ENCODE peak calls at places on chromosomes 2 and 18, in ten cellular contexts. F is MV-4-11; H is NCI-H2081; W is stimulated activated CD4-positive, alpha-beta T cell treated with anti-CD3 and anti-CD28 coated beads, Interleukin-1b, Interleukin-23, amount 100 ng/mL, for 24 hours; B is LoVo; K is memory B cell; Q is T-helper 17 cell; M is brain microvascular endothelial cell; U is pancreas; I is left cardiac atrium. D is an unnamed sample.

GRCh38 chr2:45706028-45706427 is 54.6 kb downstream of the PRKCE start:
- DNase-seq in B (no peak), I (no peak), M (no peak), H (no peak), U (no peak), Q (no peak), K (no peak), F (no peak), W (no peak), D (no peak)

GRCh38 chr2:187377335-187377734 is 70.7 kb downstream of the CALCRL start:
- DNase-seq in W (no peak), I (no peak), K (no peak), U (no peak), H (no peak), B (no peak), F (no peak), Q (no peak), M (peak; percentile 2), D (no peak)

GRCh38 chr18:44474067-44474411 is 206.6 kb upstream of the SETBP1 start:
- DNase-seq in U (no peak), F (no peak), B (no peak), Q (no peak), H (peak; percentile 27), M (no peak), I (no peak), W (no peak), K (no peak), D (no peak)

GRCh38 chr2:33240178-33240577 is 236.3 kb upstream of the RASGRP3 start:
- DNase-seq in F (no peak), B (no peak), U (no peak), Q (no peak), M (peak; percentile 65), W (no peak), I (no peak), H (no peak), K (no peak), D (no peak)

GRCh38 chr18:48944634-48945033 is 6.1 kb downstream of the SMAD7 start:
- DNase-seq in Q (no peak), W (no peak), B (peak; percentile 25), F (no peak), H (no peak), I (no peak), M (no peak), U (no peak), K (no peak), D (no peak)

GRCh38 chr2:223114170-223114569 is 62.2 kb downstream of the KCNE4 start:
- DNase-seq in I (no peak), Q (no peak), B (no peak), F (no peak), W (no peak), H (no peak), M (no peak), K (no peak), U (no peak), D (no peak)

GRCh38 chr18:38698108-38698507 is 1132.5 kb upstream of the CELF4 start:
- DNase-seq in B (no peak), F (no peak), H (no peak), K (no peak), U (no peak), W (no peak), M (no peak), Q (no peak), I (no peak), D (no peak)

GRCh38 chr2:220528180-220528579 is 900.8 kb downstream of the SLC4A3 start:
- DNase-seq in B (no peak), U (no peak), Q (no peak), W (no peak), F (no peak), H (no peak), M (no peak), K (no peak), I (no peak), D (no peak)

GRCh38 chr18:10487161-10487560 is 32.7 kb downstream of the APCDD1 start:
- DNase-seq in U (no peak), Q (no peak), K (no peak), I (no peak), B (no peak), H (no peak), W (no peak), F (no peak), M (no peak), D (no peak)

GRCh38 chr2:100577777-100578176 is 15.0 kb downstream of the PDCL3 start:
- DNase-seq in H (no peak), U (no peak), F (no peak), W (no peak), M (no peak), Q (no peak), I (no peak), B (no peak), K (no peak), D (no peak)

GRCh38 chr18:68757121-68757520 is 40.8 kb upstream of the CCDC102B start:
- DNase-seq in U (no peak), Q (no peak), W (no peak), H (no peak), F (no peak), B (no peak), I (no peak), K (no peak), M (no peak), D (no peak)

GRCh38 chr2:216139884-216140283 is 30.7 kb downstream of the XRCC5 start:
- DNase-seq in Q (no peak), K (peak; percentile 9), M (no peak), U (no peak), F (no peak), H (no peak), B (no peak), I (no peak), W (no peak), D (no peak)

GRCh38 chr2:204339212-204339715 is 206.0 kb upstream of the PARD3B start:
- DNase-seq in K (no peak), Q (no peak), F (no peak), H (peak; percentile 1), W (no peak), B (no peak), I (no peak), U (no peak), M (no peak), D (no peak)

GRCh38 chr2:132392211-132392610 is 24.4 kb upstream of the GPR39 start:
- DNase-seq in I (no peak), B (no peak), W (no peak), Q (no peak), F (no peak), M (no peak), H (no peak), U (no peak), K (no peak), D (no peak)

GRCh38 chr2:33322607-33323006 is 153.8 kb upstream of the RASGRP3 start:
- DNase-seq in F (no peak), M (no peak), U (no peak), B (no peak), H (no peak), W (no peak), I (no peak), K (no peak), Q (no peak), D (no peak)

GRCh38 chr2:205563646-205564045 is 118.7 kb upstream of the NRP2 start:
- DNase-seq in Q (no peak), B (no peak), I (peak; percentile 42), U (peak; percentile 52), F (no peak), K (no peak), H (peak; percentile 16), M (no peak), W (no peak), D (no peak)

GRCh38 chr2:237570776-237571335 is 4.5 kb downstream of the PRLH start:
- DNase-seq in M (no peak), I (no peak), B (no peak), K (no peak), W (no peak), U (peak; percentile 54), Q (no peak), F (no peak), H (no peak), D (no peak)